ENCODE peak calls at places on chromosomes 7 and 10, in seven cellular contexts. N is ureter, T is OCI-LY7, V is right lobe of liver, J is GM04503, Z is fibroblast of the aortic adventitia, H is KG1. O is an unnamed sample.

GRCh38 chr10:109956454-109957091 is 33.3 kb upstream of the XPNPEP1 start:
- DNase-seq in J (no peak), T (peak), Z (peak), N (no peak), V (no peak), H (no peak), O (no peak)

GRCh38 chr7:98488167-98488566 is 87.3 kb upstream of the BAIAP2L1 start:
- DNase-seq in H (no peak), T (no peak), Z (no peak), J (no peak), V (peak), N (no peak), O (peak)

GRCh38 chr10:44675086-44675874 is 235.9 kb upstream of the TMEM72 start:
- DNase-seq in H (no peak), T (no peak), N (no peak), J (no peak), Z (peak), V (no peak), O (no peak)

GRCh38 chr7:22779697-22780096 is 43.0 kb downstream of the TOMM7 start:
- DNase-seq in N (no peak), V (no peak), T (no peak), H (no peak), Z (no peak), J (no peak), O (no peak)

GRCh38 chr7:16648551-16648950 is 2.6 kb downstream of the BZW2 start:
- DNase-seq in T (no peak), H (no peak), J (no peak), Z (no peak), V (no peak), N (no peak), O (no peak)

GRCh38 chr7:121595949-121596692 is 200.0 kb upstream of the FAM3C start:
- DNase-seq in Z (peak), N (no peak), T (no peak), H (no peak), V (no peak), J (no peak), O (no peak)

GRCh38 chr7:26365077-26365896 is 73.6 kb downstream of the SNX10 start:
- DNase-seq in N (peak), J (peak), T (peak), H (peak), Z (peak), V (peak), O (peak)

GRCh38 chr7:147756290-147756689 is 834.3 kb upstream of the C7orf33 start:
- DNase-seq in J (no peak), T (no peak), Z (no peak), N (no peak), H (no peak), V (no peak), O (no peak)

GRCh38 chr10:79079490-79080355 is 11.0 kb downstream of the ZMIZ1 start:
- DNase-seq in T (no peak), V (no peak), J (no peak), H (no peak), Z (peak), N (no peak), O (no peak)

GRCh38 chr10:68153473-68154210 is 44.4 kb downstream of the MYPN start:
- DNase-seq in V (no peak), Z (peak), H (no peak), N (peak), T (no peak), J (peak), O (no peak)

GRCh38 chr7:151460474-151460855 is 20.5 kb upstream of the CRYGN start:
- DNase-seq in T (no peak), J (no peak), V (no peak), N (no peak), Z (no peak), H (no peak), O (no peak)

GRCh38 chr10:37473906-37474305 is 348.5 kb downstream of the ANKRD30A start:
- DNase-seq in N (no peak), H (no peak), J (no peak), V (no peak), Z (no peak), T (no peak), O (no peak)

GRCh38 chr10:24969732-24970330 is 17.4 kb upstream of the PRTFDC1 start:
- DNase-seq in Z (peak), H (no peak), T (no peak), V (no peak), N (no peak), J (peak), O (no peak)

GRCh38 chr7:47611045-47611511 is 29.2 kb upstream of the TNS3 start:
- DNase-seq in Z (no peak), V (peak), N (no peak), H (no peak), J (no peak), T (no peak), O (peak)

GRCh38 chr10:77637474-77637985 is at the start of gene KCNMA1:
- DNase-seq in N (no peak), Z (no peak), J (no peak), V (peak), T (no peak), H (no peak), O (peak)

GRCh38 chr10:13862541-13863233 is 275.9 kb downstream of the PRPF18 start:
- DNase-seq in Z (peak), V (no peak), H (no peak), T (no peak), J (no peak), N (no peak), O (no peak)